ENCODE peak calls at places on chromosomes 2 and 18, in six cellular contexts. One of them, this sample, is unnamed.

GRCh38 chr18:79404567-79404910 is 8.8 kb downstream of the NFATC1 start:
- DNase-seq in cardiac fibroblast: no peak
- DNase-seq in heart left ventricle: no peak
- DNase-seq in HFF-Myc: no peak
- DNase-seq in CD8-positive, alpha-beta memory T cell: no peak
- DNase-seq in fibroblast of the aortic adventitia: no peak
- DNase-seq in this sample: peak; percentile 48

GRCh38 chr18:79396431-79397287 is 929 bp downstream of the NFATC1 start:
- DNase-seq in cardiac fibroblast: peak; percentile 52
- DNase-seq in heart left ventricle: peak; percentile 73
- DNase-seq in HFF-Myc: no peak
- DNase-seq in CD8-positive, alpha-beta memory T cell: peak; percentile 35
- DNase-seq in fibroblast of the aortic adventitia: peak; percentile 35
- DNase-seq in this sample: no peak

GRCh38 chr2:37226863-37227262 is 4.5 kb downstream of the CEBPZ start:
- DNase-seq in cardiac fibroblast: no peak
- DNase-seq in heart left ventricle: no peak
- DNase-seq in HFF-Myc: no peak
- DNase-seq in CD8-positive, alpha-beta memory T cell: no peak
- DNase-seq in fibroblast of the aortic adventitia: no peak
- DNase-seq in this sample: no peak

GRCh38 chr2:77397763-77398162 is 124.4 kb downstream of the LRRTM4 start:
- DNase-seq in cardiac fibroblast: no peak
- DNase-seq in heart left ventricle: no peak
- DNase-seq in HFF-Myc: no peak
- DNase-seq in CD8-positive, alpha-beta memory T cell: no peak
- DNase-seq in fibroblast of the aortic adventitia: no peak
- DNase-seq in this sample: no peak

GRCh38 chr2:225456619-225457260 is 57.2 kb downstream of the NYAP2 start:
- DNase-seq in cardiac fibroblast: no peak
- DNase-seq in heart left ventricle: no peak
- DNase-seq in HFF-Myc: no peak
- DNase-seq in CD8-positive, alpha-beta memory T cell: no peak
- DNase-seq in fibroblast of the aortic adventitia: no peak
- DNase-seq in this sample: no peak

GRCh38 chr18:46768166-46768921 is 11.5 kb upstream of the ST8SIA5 start:
- DNase-seq in cardiac fibroblast: no peak
- DNase-seq in heart left ventricle: peak; percentile 72
- DNase-seq in HFF-Myc: no peak
- DNase-seq in CD8-positive, alpha-beta memory T cell: no peak
- DNase-seq in fibroblast of the aortic adventitia: no peak
- DNase-seq in this sample: no peak

GRCh38 chr18:23538870-23539269 is 35.6 kb downstream of the RMC1 start:
- DNase-seq in cardiac fibroblast: no peak
- DNase-seq in heart left ventricle: no peak
- DNase-seq in HFF-Myc: no peak
- DNase-seq in CD8-positive, alpha-beta memory T cell: no peak
- DNase-seq in fibroblast of the aortic adventitia: no peak
- DNase-seq in this sample: no peak

GRCh38 chr2:128494307-128494639 is 175.6 kb upstream of the HS6ST1 start:
- DNase-seq in cardiac fibroblast: no peak
- DNase-seq in heart left ventricle: no peak
- DNase-seq in HFF-Myc: no peak
- DNase-seq in CD8-positive, alpha-beta memory T cell: no peak
- DNase-seq in fibroblast of the aortic adventitia: no peak
- DNase-seq in this sample: no peak

GRCh38 chr2:63436488-63436887 is 151.8 kb downstream of the WDPCP start:
- DNase-seq in cardiac fibroblast: peak; percentile 10
- DNase-seq in heart left ventricle: no peak
- DNase-seq in HFF-Myc: no peak
- DNase-seq in CD8-positive, alpha-beta memory T cell: no peak
- DNase-seq in fibroblast of the aortic adventitia: no peak
- DNase-seq in this sample: no peak

GRCh38 chr2:112750560-112750843 is 13.9 kb downstream of the CKAP2L start:
- DNase-seq in cardiac fibroblast: peak; percentile 36
- DNase-seq in heart left ventricle: no peak
- DNase-seq in HFF-Myc: no peak
- DNase-seq in CD8-positive, alpha-beta memory T cell: no peak
- DNase-seq in fibroblast of the aortic adventitia: peak; percentile 62
- DNase-seq in this sample: no peak

GRCh38 chr2:173355866-173356508 is 1.3 kb downstream of the CDCA7 start:
- DNase-seq in cardiac fibroblast: no peak
- DNase-seq in heart left ventricle: no peak
- DNase-seq in HFF-Myc: no peak
- DNase-seq in CD8-positive, alpha-beta memory T cell: no peak
- DNase-seq in fibroblast of the aortic adventitia: no peak
- DNase-seq in this sample: no peak

GRCh38 chr18:74476154-74476553 is 19.0 kb upstream of the DIPK1C start:
- DNase-seq in cardiac fibroblast: no peak
- DNase-seq in heart left ventricle: peak; percentile 57
- DNase-seq in HFF-Myc: no peak
- DNase-seq in CD8-positive, alpha-beta memory T cell: no peak
- DNase-seq in fibroblast of the aortic adventitia: peak; percentile 19
- DNase-seq in this sample: no peak

GRCh38 chr2:54106631-54107454 is 8.6 kb upstream of the ACYP2 start:
- DNase-seq in cardiac fibroblast: peak; percentile 76
- DNase-seq in heart left ventricle: no peak
- DNase-seq in HFF-Myc: no peak
- DNase-seq in CD8-positive, alpha-beta memory T cell: peak; percentile 51
- DNase-seq in fibroblast of the aortic adventitia: peak; percentile 70
- DNase-seq in this sample: peak; percentile 76

GRCh38 chr2:220043155-220043992 is 415.9 kb downstream of the SLC4A3 start:
- DNase-seq in cardiac fibroblast: peak; percentile 46
- DNase-seq in heart left ventricle: no peak
- DNase-seq in HFF-Myc: no peak
- DNase-seq in CD8-positive, alpha-beta memory T cell: no peak
- DNase-seq in fibroblast of the aortic adventitia: peak; percentile 55
- DNase-seq in this sample: no peak

GRCh38 chr18:53375641-53376040 is 848.8 kb downstream of the MBD2 start:
- DNase-seq in cardiac fibroblast: no peak
- DNase-seq in heart left ventricle: no peak
- DNase-seq in HFF-Myc: no peak
- DNase-seq in CD8-positive, alpha-beta memory T cell: no peak
- DNase-seq in fibroblast of the aortic adventitia: no peak
- DNase-seq in this sample: no peak

GRCh38 chr2:69601179-69601612 is 42.3 kb downstream of the AAK1 start:
- DNase-seq in cardiac fibroblast: peak; percentile 79
- DNase-seq in heart left ventricle: no peak
- DNase-seq in HFF-Myc: no peak
- DNase-seq in CD8-positive, alpha-beta memory T cell: no peak
- DNase-seq in fibroblast of the aortic adventitia: peak; percentile 96
- DNase-seq in this sample: no peak

GRCh38 chr2:1766400-1766799 is 22.1 kb upstream of the PXDN start:
- DNase-seq in cardiac fibroblast: no peak
- DNase-seq in heart left ventricle: no peak
- DNase-seq in HFF-Myc: no peak
- DNase-seq in CD8-positive, alpha-beta memory T cell: no peak
- DNase-seq in fibroblast of the aortic adventitia: no peak
- DNase-seq in this sample: no peak

GRCh38 chr18:50967714-50968661 is at the start of gene ELAC1:
- DNase-seq in cardiac fibroblast: peak; percentile 75
- DNase-seq in heart left ventricle: peak; percentile 76
- DNase-seq in HFF-Myc: peak; percentile 29
- DNase-seq in CD8-positive, alpha-beta memory T cell: peak; percentile 67
- DNase-seq in fibroblast of the aortic adventitia: peak; percentile 78
- DNase-seq in this sample: peak; percentile 39

GRCh38 chr2:20448246-20449046 is 1.6 kb downstream of the RHOB start:
- DNase-seq in cardiac fibroblast: peak; percentile 37
- DNase-seq in heart left ventricle: peak; percentile 26
- DNase-seq in HFF-Myc: no peak
- DNase-seq in CD8-positive, alpha-beta memory T cell: no peak
- DNase-seq in fibroblast of the aortic adventitia: peak; percentile 35
- DNase-seq in this sample: no peak

GRCh38 chr18:7921938-7922587 is 354.9 kb downstream of the PTPRM start:
- DNase-seq in cardiac fibroblast: peak; percentile 86
- DNase-seq in heart left ventricle: no peak
- DNase-seq in HFF-Myc: no peak
- DNase-seq in CD8-positive, alpha-beta memory T cell: no peak
- DNase-seq in fibroblast of the aortic adventitia: peak; percentile 50
- DNase-seq in this sample: no peak

GRCh38 chr18:40249390-40250080 is 1705.5 kb upstream of the PIK3C3 start:
- DNase-seq in cardiac fibroblast: no peak
- DNase-seq in heart left ventricle: no peak
- DNase-seq in HFF-Myc: no peak
- DNase-seq in CD8-positive, alpha-beta memory T cell: no peak
- DNase-seq in fibroblast of the aortic adventitia: no peak
- DNase-seq in this sample: no peak

DNA sequence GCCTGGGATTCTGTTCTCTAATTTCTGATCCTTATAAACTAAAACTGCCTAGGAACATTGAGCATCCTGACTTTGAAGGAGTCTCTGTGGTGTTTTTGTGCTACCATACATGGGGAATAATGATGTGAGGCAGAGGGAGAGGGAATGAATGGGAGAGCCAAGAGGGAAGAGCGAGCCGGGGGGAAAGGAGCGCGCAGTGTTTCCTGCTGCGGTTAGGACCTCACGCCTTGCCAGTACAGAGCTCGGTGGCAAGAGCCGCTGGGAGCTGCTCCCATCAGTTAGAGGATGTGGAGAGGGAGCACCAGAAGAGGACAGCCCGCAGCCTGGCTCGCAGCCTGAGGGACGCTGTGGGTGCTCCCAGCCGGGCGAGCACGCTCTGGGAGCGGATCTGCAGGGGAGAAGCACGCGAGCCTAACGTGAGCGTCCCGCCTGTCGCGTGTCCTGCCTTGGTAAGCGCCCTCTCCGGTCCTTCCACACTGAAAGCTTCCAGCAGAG is 114.7 kb downstream of the FAM210A start:
- DNase-seq in cardiac fibroblast: peak; percentile 36
- DNase-seq in heart left ventricle: peak; percentile 67
- DNase-seq in HFF-Myc: no peak
- DNase-seq in CD8-positive, alpha-beta memory T cell: no peak
- DNase-seq in fibroblast of the aortic adventitia: peak; percentile 53
- DNase-seq in this sample: no peak
- H3K4me3 ChIP-seq in cardiac fibroblast: no peak overlapping the region
- H3K4me3 ChIP-seq in heart left ventricle: peak overlapping the region; percentile 52
- H3K4me3 ChIP-seq in HFF-Myc: peak overlapping the region; percentile 22
- H3K4me3 ChIP-seq in CD8-positive, alpha-beta memory T cell: peak overlapping the region; percentile 63
- H3K4me3 ChIP-seq in fibroblast of the aortic adventitia: peak overlapping the region; percentile 58
- H3K4me3 ChIP-seq in this sample: peak overlapping the region; percentile 70

GRCh38 chr2:29189052-29189451 is 73.8 kb downstream of the CLIP4 start:
- DNase-seq in cardiac fibroblast: no peak
- DNase-seq in heart left ventricle: no peak
- DNase-seq in HFF-Myc: no peak
- DNase-seq in CD8-positive, alpha-beta memory T cell: no peak
- DNase-seq in fibroblast of the aortic adventitia: no peak
- DNase-seq in this sample: no peak
- H3K4me3 ChIP-seq in cardiac fibroblast: no peak overlapping the region
- H3K4me3 ChIP-seq in heart left ventricle: no peak overlapping the region
- H3K4me3 ChIP-seq in HFF-Myc: no peak overlapping the region
- H3K4me3 ChIP-seq in CD8-positive, alpha-beta memory T cell: no peak overlapping the region
- H3K4me3 ChIP-seq in fibroblast of the aortic adventitia: no peak overlapping the region
- H3K4me3 ChIP-seq in this sample: peak overlapping the region; percentile 56

DNA sequence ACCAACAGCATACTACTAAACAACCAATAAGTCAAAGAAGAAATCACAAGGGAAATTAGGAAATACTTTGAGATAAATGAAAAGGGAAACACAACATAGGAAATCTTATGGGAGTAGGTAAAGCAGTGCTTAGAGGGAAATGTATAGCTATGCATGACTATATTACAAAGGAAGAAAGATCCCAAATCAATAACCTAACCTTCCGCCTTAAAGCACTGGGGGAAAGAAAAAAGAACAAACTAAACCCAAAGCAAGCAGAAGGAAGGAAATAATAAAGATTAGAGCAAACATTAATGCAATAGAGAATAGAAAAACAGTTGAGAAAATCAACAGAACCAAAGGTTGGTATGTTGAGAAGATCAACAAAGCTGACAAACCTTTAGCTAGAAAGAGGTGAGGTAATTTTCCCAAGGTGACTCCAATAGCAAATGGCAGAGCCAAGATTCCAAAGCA is 49.9 kb downstream of the DDX1 start:
- DNase-seq in cardiac fibroblast: no peak
- DNase-seq in heart left ventricle: no peak
- DNase-seq in HFF-Myc: no peak
- DNase-seq in CD8-positive, alpha-beta memory T cell: no peak
- DNase-seq in fibroblast of the aortic adventitia: no peak
- DNase-seq in this sample: no peak
- H3K4me3 ChIP-seq in cardiac fibroblast: no peak overlapping the region
- H3K4me3 ChIP-seq in heart left ventricle: no peak overlapping the region
- H3K4me3 ChIP-seq in HFF-Myc: no peak overlapping the region
- H3K4me3 ChIP-seq in CD8-positive, alpha-beta memory T cell: no peak overlapping the region
- H3K4me3 ChIP-seq in fibroblast of the aortic adventitia: no peak overlapping the region
- H3K4me3 ChIP-seq in this sample: no peak overlapping the region

GRCh38 chr2:10007440-10007839 is 35.9 kb upstream of the KLF11 start:
- DNase-seq in cardiac fibroblast: no peak
- DNase-seq in heart left ventricle: no peak
- DNase-seq in HFF-Myc: no peak
- DNase-seq in CD8-positive, alpha-beta memory T cell: no peak
- DNase-seq in fibroblast of the aortic adventitia: peak; percentile 42
- DNase-seq in this sample: no peak

GRCh38 chr2:10004836-10005235 is 38.5 kb upstream of the KLF11 start:
- DNase-seq in cardiac fibroblast: no peak
- DNase-seq in heart left ventricle: no peak
- DNase-seq in HFF-Myc: no peak
- DNase-seq in CD8-positive, alpha-beta memory T cell: no peak
- DNase-seq in fibroblast of the aortic adventitia: no peak
- DNase-seq in this sample: no peak

GRCh38 chr2:10005461-10005860 is 37.9 kb upstream of the KLF11 start:
- DNase-seq in cardiac fibroblast: no peak
- DNase-seq in heart left ventricle: no peak
- DNase-seq in HFF-Myc: no peak
- DNase-seq in CD8-positive, alpha-beta memory T cell: no peak
- DNase-seq in fibroblast of the aortic adventitia: no peak
- DNase-seq in this sample: no peak

GRCh38 chr2:10007921-10008808 is 35.2 kb upstream of the KLF11 start:
- DNase-seq in cardiac fibroblast: peak; percentile 42
- DNase-seq in heart left ventricle: no peak
- DNase-seq in HFF-Myc: no peak
- DNase-seq in CD8-positive, alpha-beta memory T cell: no peak
- DNase-seq in fibroblast of the aortic adventitia: no peak
- DNase-seq in this sample: no peak

GRCh38 chr2:10006248-10007147 is 36.9 kb upstream of the KLF11 start:
- DNase-seq in cardiac fibroblast: no peak
- DNase-seq in heart left ventricle: peak; percentile 66
- DNase-seq in HFF-Myc: no peak
- DNase-seq in CD8-positive, alpha-beta memory T cell: no peak
- DNase-seq in fibroblast of the aortic adventitia: no peak
- DNase-seq in this sample: no peak
- H3K4me3 ChIP-seq in cardiac fibroblast: no peak overlapping the region
- H3K4me3 ChIP-seq in heart left ventricle: peak overlapping the region; percentile 22
- H3K4me3 ChIP-seq in HFF-Myc: no peak overlapping the region
- H3K4me3 ChIP-seq in CD8-positive, alpha-beta memory T cell: no peak overlapping the region
- H3K4me3 ChIP-seq in fibroblast of the aortic adventitia: no peak overlapping the region
- H3K4me3 ChIP-seq in this sample: no peak overlapping the region

This sample was measured in CD4-positive, CD25-positive, alpha-beta regulatory T cell.